ENCODE peak calls at places on chromosome X, in eight cellular contexts. A is GM19239; R is stimulated activated CD8-positive, alpha-beta memory T cell treated with anti-CD3 and anti-CD28 coated beads, Interleukin-15, amount 100 ng/mL, for 48 hours; H is coronary artery; J is HCEC 1CT; P is T-helper 9 cell; Y is NCI-H1092; B is mesenchymal stem cell. Q is an unnamed sample.

GRCh38 chrX:153562546-153562945 is 36.4 kb downstream of the CCNQ start:
- DNase-seq in A (no peak), R (no peak), H (no peak), J (no peak), P (no peak), Y (no peak), B (no peak), Q (no peak)

GRCh38 chrX:40100141-40100536 is 2.4 kb upstream of the BCOR start:
- DNase-seq in A (no peak), R (no peak), H (no peak), J (no peak), P (no peak), Y (no peak), B (peak), Q (no peak)

GRCh38 chrX:24147165-24147564 is 2.4 kb upstream of the ZFX start:
- DNase-seq in A (no peak), R (no peak), H (no peak), J (no peak), P (no peak), Y (no peak), B (no peak), Q (no peak)

GRCh38 chrX:153971632-153972367 is at the start of gene HCFC1:
- DNase-seq in A (no peak), R (peak), H (peak), J (peak), P (peak), Y (peak), B (peak), Q (peak)

GRCh38 chrX:69262036-69262905 is 97.0 kb upstream of the PJA1 start:
- DNase-seq in A (no peak), R (no peak), H (no peak), J (no peak), P (no peak), Y (no peak), B (peak), Q (no peak)

GRCh38 chrX:38172596-38172995 is 48.1 kb downstream of the SRPX start:
- DNase-seq in A (no peak), R (no peak), H (no peak), J (no peak), P (no peak), Y (no peak), B (no peak), Q (no peak)

GRCh38 chrX:17738002-17738713 is 865 bp downstream of the SCML1 start:
- DNase-seq in A (no peak), R (peak), H (no peak), J (peak), P (peak), Y (peak), B (peak), Q (no peak)

GRCh38 chrX:42837092-42837726 is 59.2 kb upstream of the PPP1R2C start:
- DNase-seq in A (no peak), R (no peak), H (no peak), J (no peak), P (no peak), Y (no peak), B (no peak), Q (no peak)

GRCh38 chrX:48747415-48748026 is 14.0 kb upstream of the GLOD5 start:
- DNase-seq in A (no peak), R (no peak), H (no peak), J (no peak), P (no peak), Y (no peak), B (no peak), Q (no peak)

GRCh38 chrX:45771560-45772340 is 571.1 kb upstream of the DIPK2B start:
- DNase-seq in A (no peak), R (no peak), H (no peak), J (peak), P (peak), Y (no peak), B (peak), Q (no peak)

GRCh38 chrX:19183777-19184485 is 61.7 kb upstream of the ADGRG2 start:
- DNase-seq in A (no peak), R (no peak), H (no peak), J (no peak), P (no peak), Y (no peak), B (no peak), Q (no peak)

GRCh38 chrX:15820106-15821073 is 30.1 kb downstream of the ZRSR2 start:
- DNase-seq in A (no peak), R (no peak), H (no peak), J (no peak), P (no peak), Y (no peak), B (peak), Q (no peak)

GRCh38 chrX:22278375-22278774 is 5.7 kb downstream of the CBLL2 start:
- DNase-seq in A (no peak), R (no peak), H (no peak), J (no peak), P (no peak), Y (no peak), B (no peak), Q (no peak)

GRCh38 chrX:16517206-16517605 is 132.8 kb upstream of the S100G start:
- DNase-seq in A (no peak), R (no peak), H (no peak), J (peak), P (no peak), Y (no peak), B (no peak), Q (no peak)

GRCh38 chrX:68432648-68433047 is 647 bp downstream of the OPHN1 start:
- DNase-seq in A (no peak), R (no peak), H (no peak), J (peak), P (no peak), Y (no peak), B (peak), Q (no peak)

GRCh38 chrX:100625985-100626491 is 10.6 kb downstream of the TSPAN6 start:
- DNase-seq in A (peak), R (no peak), H (no peak), J (no peak), P (no peak), Y (no peak), B (no peak), Q (peak)

GRCh38 chrX:120145295-120145925 is 13.0 kb upstream of the RHOXF2 start:
- DNase-seq in A (no peak), R (no peak), H (no peak), J (no peak), P (no peak), Y (no peak), B (no peak), Q (no peak)

GRCh38 chrX:46294234-46294633 is 251.0 kb downstream of the ZNF674 start:
- DNase-seq in A (no peak), R (no peak), H (no peak), J (no peak), P (no peak), Y (no peak), B (peak), Q (no peak)

GRCh38 chrX:137565921-137566745 is at the start of gene ZIC3:
- DNase-seq in A (no peak), R (no peak), H (no peak), J (no peak), P (no peak), Y (peak), B (peak), Q (no peak)

GRCh38 chrX:106862972-106863688 is 40.0 kb downstream of the RIPPLY1 start:
- DNase-seq in A (no peak), R (no peak), H (no peak), J (no peak), P (peak), Y (no peak), B (no peak), Q (no peak)

GRCh38 chrX:69556094-69557011 is 52.2 kb downstream of the NALF2 start:
- DNase-seq in A (no peak), R (no peak), H (no peak), J (no peak), P (no peak), Y (no peak), B (peak), Q (no peak)

Q was measured in GM12864.